ENCODE peak calls at places on chromosomes 1 and 21, in ten cellular contexts. Y, P, B, G, C, U, M, V, O and N are unnamed samples.

GRCh38 chr1:96723372-96723771 is 1.8 kb downstream of the PTBP2 start:
- DNase-seq in V (no peak), O (no peak), G (no peak), B (no peak), Y (no peak), M (no peak), P (no peak), U (no peak), C (no peak), N (no peak)

GRCh38 chr1:18901952-18902522 is 318 bp downstream of the ALDH4A1 start:
- DNase-seq in C (no peak), G (no peak), B (no peak), Y (no peak), M (peak), U (no peak), O (no peak), V (peak), P (no peak), N (no peak)

GRCh38 chr1:93029317-93029716 is 49.8 kb upstream of the MTF2 start:
- DNase-seq in O (no peak), Y (no peak), C (no peak), M (no peak), P (no peak), U (no peak), B (no peak), G (no peak), V (no peak), N (no peak)

GRCh38 chr1:76770979-76771378 is 96.3 kb upstream of the ST6GALNAC5 start:
- DNase-seq in U (no peak), G (no peak), O (no peak), C (no peak), V (no peak), B (no peak), M (no peak), P (no peak), Y (no peak), N (no peak)

GRCh38 chr1:178579562-178579961 is 66.7 kb downstream of the TEX35 start:
- DNase-seq in G (no peak), O (peak), C (no peak), U (no peak), M (no peak), Y (no peak), P (no peak), B (no peak), V (no peak), N (no peak)

GRCh38 chr21:16709866-16710550 is 802.8 kb upstream of the CXADR start:
- DNase-seq in V (no peak), O (no peak), Y (no peak), G (peak), U (no peak), C (no peak), B (peak), P (peak), M (no peak), N (no peak)

GRCh38 chr1:172680733-172681275 is 21.9 kb downstream of the FASLG start:
- DNase-seq in P (no peak), V (no peak), O (no peak), C (no peak), B (no peak), U (no peak), Y (no peak), G (no peak), M (no peak), N (no peak)

GRCh38 chr21:41381731-41382130 is 19.9 kb downstream of the MX2 start:
- DNase-seq in C (no peak), G (no peak), Y (no peak), M (no peak), P (no peak), O (no peak), B (no peak), U (no peak), V (no peak), N (no peak)

GRCh38 chr1:80417651-80418050 is 1383.1 kb upstream of the ADGRL2 start:
- DNase-seq in G (peak), B (peak), C (no peak), U (no peak), O (no peak), V (no peak), P (peak), M (no peak), Y (no peak), N (no peak)

GRCh38 chr1:147083919-147084272 is 88.4 kb downstream of the PRKAB2 start:
- DNase-seq in G (no peak), V (no peak), M (no peak), B (no peak), C (no peak), O (no peak), U (no peak), P (no peak), Y (no peak), N (no peak)

GRCh38 chr21:19781881-19782652 is 1216.1 kb upstream of the NCAM2 start:
- DNase-seq in U (no peak), M (no peak), P (no peak), C (no peak), V (no peak), B (no peak), Y (no peak), G (no peak), O (no peak), N (no peak)

GRCh38 chr21:37367758-37368535 is 1.4 kb downstream of the DYRK1A start:
- DNase-seq in V (peak), M (peak), Y (peak), P (no peak), O (peak), U (peak), C (peak), G (peak), B (peak), N (peak)

GRCh38 chr1:231663211-231663792 is 36.7 kb downstream of the DISC1 start:
- DNase-seq in M (no peak), V (no peak), Y (no peak), O (no peak), P (no peak), C (no peak), U (no peak), B (peak), G (peak), N (no peak)

GRCh38 chr1:118303534-118303933 is 118.5 kb upstream of the SPAG17 start:
- DNase-seq in O (no peak), Y (no peak), P (no peak), U (no peak), V (no peak), G (no peak), C (no peak), M (no peak), B (no peak), N (no peak)

GRCh38 chr1:180482425-180483275 is 19.7 kb downstream of the ACBD6 start:
- DNase-seq in V (no peak), Y (no peak), M (no peak), P (no peak), B (peak), O (peak), G (peak), U (peak), C (no peak), N (peak)

GRCh38 chr1:161260346-161260745 is 1.8 kb downstream of the PCP4L1 start:
- DNase-seq in O (no peak), G (no peak), C (peak), P (no peak), B (no peak), Y (no peak), M (no peak), U (no peak), V (no peak), N (no peak)

GRCh38 chr1:7847599-7847998 is 5.3 kb downstream of the UTS2 start:
- DNase-seq in M (no peak), Y (no peak), U (no peak), V (no peak), B (peak), G (peak), O (no peak), P (peak), C (no peak), N (no peak)

DNA sequence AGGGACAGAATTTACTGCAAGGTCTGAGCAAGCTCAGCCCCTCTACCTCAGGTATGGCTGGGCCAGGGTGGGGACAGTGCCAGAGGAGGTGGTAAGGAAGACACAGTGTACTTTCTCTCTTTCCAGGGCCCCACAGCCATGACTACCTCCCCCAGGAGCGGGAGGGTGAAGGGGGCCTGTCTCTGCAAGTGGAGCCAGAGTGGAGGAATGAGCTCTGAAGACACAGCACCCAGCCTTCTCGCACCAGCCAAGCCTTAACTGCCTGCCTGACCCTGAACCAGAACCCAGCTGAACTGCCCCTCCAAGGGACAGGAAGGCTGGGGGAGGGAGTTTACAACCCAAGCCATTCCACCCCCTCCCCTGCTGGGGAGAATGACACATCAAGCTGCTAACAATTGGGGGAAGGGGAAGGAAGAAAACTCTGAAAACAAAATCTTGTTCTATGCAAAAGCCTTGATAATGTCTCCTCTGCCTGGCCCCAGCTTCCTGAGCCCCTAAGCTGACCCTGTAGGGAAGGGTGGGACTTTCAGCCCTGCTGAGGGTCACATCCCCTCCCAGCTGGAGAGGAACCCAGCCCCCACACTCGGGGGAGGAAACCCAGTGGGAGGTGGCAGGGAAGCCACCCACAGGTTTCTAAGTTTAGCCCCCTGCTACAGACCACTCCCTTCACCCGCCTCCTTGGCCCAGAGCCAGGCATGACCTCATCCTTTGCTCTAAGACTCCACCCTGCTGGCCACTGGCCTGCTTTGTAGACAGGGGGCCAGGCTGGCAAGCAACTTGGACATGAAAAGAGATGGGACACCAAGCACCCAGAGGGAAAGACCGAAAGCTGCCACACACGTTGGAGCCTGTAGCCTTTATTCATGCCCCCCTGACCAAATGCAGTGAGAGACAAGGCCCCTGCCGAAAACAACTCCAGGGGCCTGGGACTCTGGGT is 6.4 kb downstream of the RHOC start:
- DNase-seq in V (no peak), Y (peak), B (peak), C (peak), O (peak), P (peak), M (peak), U (peak), G (peak), N (peak)
- TF ChIP-seq CTCF in V (no peak), Y (no peak), B (no peak), C (no peak), O (no peak), P (no peak), M (no peak), U (no peak), G (no peak), N (no peak)

DNA sequence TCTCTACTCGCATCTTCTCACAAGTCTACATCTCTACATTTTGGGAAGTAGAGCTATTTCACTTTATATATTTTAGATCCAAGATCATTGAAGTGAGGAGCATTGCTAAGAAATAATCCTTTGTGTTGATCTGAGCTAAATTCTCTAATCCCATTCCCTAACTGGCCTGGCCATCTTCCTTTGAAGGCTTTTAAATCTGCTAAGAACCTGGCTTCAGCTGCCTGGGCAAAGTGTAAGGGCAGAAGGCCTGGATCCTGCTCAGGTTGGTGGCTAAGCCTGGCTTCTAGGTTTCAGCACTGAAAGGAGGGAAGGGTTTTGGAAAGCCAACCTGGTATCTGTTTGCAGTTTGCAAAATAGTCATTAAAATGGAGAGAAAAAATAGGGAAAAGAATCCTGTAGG is 167.6 kb downstream of the BRINP2 start:
- DNase-seq in O (no peak), Y (no peak), M (no peak), B (no peak), V (no peak), C (no peak), G (no peak), P (no peak), U (no peak), N (no peak)
- TF ChIP-seq CTCF in O (no peak), Y (no peak), M (no peak), B (no peak), V (no peak), C (no peak), G (no peak), P (no peak), U (no peak), N (no peak)

GRCh38 chr21:34548782-34549376 is 36.9 kb upstream of the KCNE1 start:
- DNase-seq in B (no peak), V (no peak), U (no peak), P (no peak), C (no peak), O (no peak), G (no peak), M (no peak), Y (no peak), N (no peak)
- TF ChIP-seq CTCF in B (no peak), V (no peak), U (no peak), P (no peak), C (no peak), O (no peak), G (no peak), M (no peak), Y (no peak), N (no peak)

GRCh38 chr1:5888606-5889211 is 103.5 kb downstream of the NPHP4 start:
- DNase-seq in C (no peak), G (no peak), V (no peak), M (peak), B (no peak), U (no peak), P (no peak), O (no peak), Y (no peak), N (peak)
- TF ChIP-seq CTCF in C (no peak), G (no peak), V (no peak), M (no peak), B (no peak), U (no peak), P (no peak), O (no peak), Y (no peak), N (no peak)

GRCh38 chr1:224182866-224183590 is at the start of gene DEGS1:
- DNase-seq in Y (peak), V (peak), B (peak), M (peak), G (peak), P (no peak), U (peak), O (peak), C (peak), N (peak)
- TF ChIP-seq CTCF in Y (no peak), V (no peak), B (no peak), M (no peak), G (no peak), P (peak), U (peak), O (no peak), C (no peak), N (no peak)